ENCODE peak calls at places on chromosomes 11 and 22, in four cellular contexts. One of them, this sample, is unnamed.

GRCh38 chr22:25406510-25407210 is 157.8 kb upstream of the GRK3 start:
- DNase-seq in HCT116: no peak
- DNase-seq in K562: no peak
- DNase-seq in HepG2: peak
- DNase-seq in this sample: no peak

GRCh38 chr11:75469785-75470405 is 36.9 kb upstream of the KLHL35 start:
- DNase-seq in HCT116: no peak
- DNase-seq in K562: no peak
- DNase-seq in HepG2: no peak
- DNase-seq in this sample: no peak

GRCh38 chr22:42716221-42716620 is 4.4 kb downstream of the A4GALT start:
- DNase-seq in HCT116: no peak
- DNase-seq in K562: no peak
- DNase-seq in HepG2: no peak
- DNase-seq in this sample: no peak

GRCh38 chr11:68313574-68314202 is 1.3 kb downstream of the LRP5 start:
- DNase-seq in HCT116: no peak
- DNase-seq in K562: peak
- DNase-seq in HepG2: peak
- DNase-seq in this sample: no peak

GRCh38 chr22:24423519-24424000 is 3.8 kb upstream of the ADORA2A start:
- DNase-seq in HCT116: no peak
- DNase-seq in K562: peak
- DNase-seq in HepG2: no peak
- DNase-seq in this sample: no peak

GRCh38 chr11:33734441-33735165 is 1.6 kb downstream of the CD59 start:
- DNase-seq in HCT116: no peak
- DNase-seq in K562: no peak
- DNase-seq in HepG2: no peak
- DNase-seq in this sample: no peak

GRCh38 chr11:63866211-63866610 is 27.3 kb downstream of the MARK2 start:
- DNase-seq in HCT116: no peak
- DNase-seq in K562: no peak
- DNase-seq in HepG2: no peak
- DNase-seq in this sample: no peak

GRCh38 chr11:30125461-30125860 is 105.4 kb upstream of the FSHB start:
- DNase-seq in HCT116: no peak
- DNase-seq in K562: no peak
- DNase-seq in HepG2: no peak
- DNase-seq in this sample: no peak

GRCh38 chr22:46738961-46739870 is 1.2 kb upstream of the CERK start:
- DNase-seq in HCT116: peak
- DNase-seq in K562: no peak
- DNase-seq in HepG2: peak
- DNase-seq in this sample: peak

GRCh38 chr11:9459573-9460321 is 1.1 kb upstream of the ZNF143 start:
- DNase-seq in HCT116: peak
- DNase-seq in K562: no peak
- DNase-seq in HepG2: peak
- DNase-seq in this sample: no peak

GRCh38 chr11:67369801-67370284 is 3.6 kb downstream of the CLCF1 start:
- DNase-seq in HCT116: no peak
- DNase-seq in K562: no peak
- DNase-seq in HepG2: no peak
- DNase-seq in this sample: no peak

GRCh38 chr11:111792955-111793500 is 26.8 kb upstream of the PPP2R1B start:
- DNase-seq in HCT116: no peak
- DNase-seq in K562: no peak
- DNase-seq in HepG2: no peak
- DNase-seq in this sample: no peak

GRCh38 chr22:50057868-50058311 is at the start of gene TTLL8:
- DNase-seq in HCT116: no peak
- DNase-seq in K562: no peak
- DNase-seq in HepG2: no peak
- DNase-seq in this sample: no peak

GRCh38 chr11:62713343-62713742 is 5.9 kb downstream of the GNG3 start:
- DNase-seq in HCT116: no peak
- DNase-seq in K562: peak
- DNase-seq in HepG2: no peak
- DNase-seq in this sample: no peak

GRCh38 chr11:93852242-93852641 is 1.8 kb upstream of the VSTM5 start:
- DNase-seq in HCT116: no peak
- DNase-seq in K562: no peak
- DNase-seq in HepG2: no peak
- DNase-seq in this sample: no peak

GRCh38 chr11:93849201-93849600 is 1.2 kb downstream of the VSTM5 start:
- DNase-seq in HCT116: no peak
- DNase-seq in K562: no peak
- DNase-seq in HepG2: no peak
- DNase-seq in this sample: no peak

GRCh38 chr11:93846411-93846810 is 4.0 kb downstream of the VSTM5 start:
- DNase-seq in HCT116: no peak
- DNase-seq in K562: no peak
- DNase-seq in HepG2: no peak
- DNase-seq in this sample: no peak

GRCh38 chr11:93850585-93851018 is at the start of gene VSTM5:
- DNase-seq in HCT116: no peak
- DNase-seq in K562: no peak
- DNase-seq in HepG2: no peak
- DNase-seq in this sample: no peak

DNA sequence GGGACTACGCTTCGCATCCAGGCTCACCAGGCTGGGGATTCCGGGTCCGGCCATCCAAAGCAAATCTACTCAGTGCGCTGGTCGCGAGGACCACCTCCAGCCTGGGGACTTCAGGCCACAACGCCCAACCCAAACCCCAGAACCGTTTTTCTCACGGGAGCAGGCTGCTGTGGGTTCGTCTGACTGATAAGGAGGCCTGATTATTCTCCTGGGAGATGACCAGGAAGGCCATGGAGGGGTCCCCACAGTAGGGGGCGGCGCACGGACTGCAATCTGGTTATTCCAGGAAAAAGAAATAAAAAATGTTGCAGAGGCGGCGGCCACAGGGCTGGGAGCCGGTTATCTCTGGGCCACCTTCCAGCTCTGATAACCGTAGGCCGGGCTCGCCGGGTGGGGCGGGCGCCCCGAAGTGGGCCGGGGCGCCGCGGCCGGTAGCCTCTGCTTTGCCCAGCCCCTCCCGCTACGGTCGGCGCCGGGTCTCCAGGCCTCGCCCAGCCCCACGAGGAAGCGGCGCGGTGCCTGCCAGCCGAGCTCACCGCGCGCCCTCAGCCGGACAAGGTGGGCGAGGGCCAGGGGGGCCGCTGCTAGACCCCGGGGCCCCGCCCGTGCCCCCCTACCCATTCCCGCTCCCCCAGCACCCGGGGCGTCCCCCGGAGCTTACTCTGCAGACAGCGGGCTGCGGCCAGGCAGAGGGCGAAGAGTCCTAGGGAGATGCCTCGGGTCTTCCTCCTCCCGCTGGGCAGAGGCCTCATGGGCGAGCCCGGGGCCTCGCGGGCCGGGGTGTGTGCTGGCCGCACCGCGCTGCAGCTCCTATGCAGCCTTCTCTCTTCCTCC is 450 bp downstream of the VSTM5 start:
- DNase-seq in HCT116: no peak
- DNase-seq in K562: peak
- DNase-seq in HepG2: no peak
- DNase-seq in this sample: no peak
- H3K4me3 ChIP-seq in HCT116: no peak
- H3K4me3 ChIP-seq in K562: peak
- H3K4me3 ChIP-seq in HepG2: peak
- H3K4me3 ChIP-seq in this sample: peak

GRCh38 chr11:47108214-47108613 is 68.5 kb downstream of the ARFGAP2 start:
- DNase-seq in HCT116: no peak
- DNase-seq in K562: no peak
- DNase-seq in HepG2: no peak
- DNase-seq in this sample: no peak
- TF ChIP-seq TCF7L2 in HCT116: no peak
- TF ChIP-seq TCF7L2 in K562: no peak
- TF ChIP-seq TCF7L2 in HepG2: no peak
- TF ChIP-seq TCF7L2 in this sample: no peak

DNA sequence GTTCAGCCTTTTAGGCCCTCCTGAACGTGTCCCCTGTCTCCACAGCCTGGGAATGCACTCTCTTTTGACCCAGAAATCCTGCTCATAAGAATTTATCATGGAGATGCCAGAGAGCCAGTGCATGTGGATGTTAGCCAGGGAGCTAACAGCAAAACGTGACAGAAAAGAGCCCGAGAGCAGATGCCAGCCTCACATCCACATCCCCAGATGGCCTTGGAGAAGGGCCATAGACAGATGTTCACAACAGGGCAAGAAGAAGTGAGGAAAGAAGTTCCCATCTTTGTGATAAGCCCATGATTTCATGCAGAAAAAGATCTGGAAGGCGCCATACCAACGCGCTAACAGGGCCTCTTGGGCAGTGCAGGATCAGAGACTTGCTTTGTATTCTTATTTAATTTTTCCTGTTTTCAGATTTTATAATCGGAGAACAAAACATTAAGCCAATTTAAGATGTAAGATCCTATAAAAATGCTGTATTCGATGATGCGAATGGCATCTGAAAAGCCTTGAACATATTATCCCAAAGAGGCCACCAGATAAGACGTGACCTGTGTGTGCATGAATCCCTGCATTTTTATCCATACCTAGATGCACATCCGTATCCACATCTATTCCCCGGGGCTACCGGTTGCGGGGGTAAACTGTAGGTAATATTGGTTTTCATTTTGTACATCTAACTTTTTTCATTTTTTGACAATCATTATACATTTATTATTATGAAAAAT is 48.7 kb downstream of the IGLL5 start:
- DNase-seq in HCT116: no peak
- DNase-seq in K562: peak
- DNase-seq in HepG2: no peak
- DNase-seq in this sample: no peak
- TF ChIP-seq SIN3A in HCT116: no peak
- TF ChIP-seq SIN3A in K562: no peak
- TF ChIP-seq SIN3A in HepG2: no peak
- TF ChIP-seq SIN3A in this sample: no peak

GRCh38 chr11:118663381-118663780 is 16.1 kb downstream of the TREH start:
- DNase-seq in HCT116: no peak
- DNase-seq in K562: no peak
- DNase-seq in HepG2: no peak
- DNase-seq in this sample: no peak

GRCh38 chr11:118663929-118664328 is 15.5 kb downstream of the TREH start:
- DNase-seq in HCT116: no peak
- DNase-seq in K562: no peak
- DNase-seq in HepG2: no peak
- DNase-seq in this sample: no peak

GRCh38 chr11:118661425-118662301 is 17.8 kb downstream of the TREH start:
- DNase-seq in HCT116: no peak
- DNase-seq in K562: no peak
- DNase-seq in HepG2: no peak
- DNase-seq in this sample: no peak

GRCh38 chr11:118660646-118661424 is 18.6 kb downstream of the TREH start:
- DNase-seq in HCT116: no peak
- DNase-seq in K562: no peak
- DNase-seq in HepG2: peak
- DNase-seq in this sample: no peak

DNA sequence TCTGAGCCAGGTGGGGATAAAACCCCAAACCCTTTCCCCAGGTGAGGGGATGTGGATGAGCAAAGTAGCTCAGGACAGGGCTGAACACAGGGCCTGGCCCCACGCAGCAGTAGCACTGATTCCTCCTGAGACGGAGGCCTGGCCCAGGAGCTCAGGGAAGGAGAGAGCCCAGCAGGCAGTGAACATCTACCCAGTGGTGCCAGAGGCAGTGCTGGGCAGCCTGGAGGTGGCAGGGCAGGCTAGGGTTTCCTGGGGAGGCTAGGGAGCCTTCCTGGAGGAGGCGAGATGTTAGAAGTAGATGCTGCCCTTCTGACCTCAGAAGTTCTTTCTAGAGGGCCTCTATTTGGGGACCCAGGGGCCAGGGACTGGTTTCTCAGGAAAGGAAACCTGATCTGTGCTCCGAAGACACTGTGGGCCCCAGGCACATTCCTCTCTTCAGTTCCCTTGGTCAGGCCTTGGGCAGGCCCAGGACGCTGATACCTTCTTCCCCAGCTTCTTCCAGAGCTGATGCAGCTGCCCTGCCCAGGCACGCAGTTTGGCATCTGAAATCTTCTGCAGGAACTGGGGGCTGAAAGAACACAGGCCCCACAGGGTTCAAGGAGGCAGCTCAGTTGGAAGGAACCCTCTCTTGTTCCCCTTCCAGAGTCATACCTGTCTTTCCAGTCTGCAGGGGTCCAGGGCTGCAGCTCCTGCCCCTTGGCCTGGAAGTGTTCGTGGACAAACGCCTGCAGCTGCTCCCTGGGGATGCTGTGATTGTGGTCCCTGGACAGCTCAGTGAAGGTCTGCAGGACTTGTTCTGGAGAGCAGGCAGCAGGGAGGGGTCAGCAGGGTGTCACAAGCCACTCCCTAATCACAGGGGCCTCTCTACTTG is 16.8 kb downstream of the TREH start:
- DNase-seq in HCT116: no peak
- DNase-seq in K562: no peak
- DNase-seq in HepG2: no peak
- DNase-seq in this sample: no peak
- H3K4me3 ChIP-seq in HCT116: no peak
- H3K4me3 ChIP-seq in K562: no peak
- H3K4me3 ChIP-seq in HepG2: no peak
- H3K4me3 ChIP-seq in this sample: no peak

GRCh38 chr11:122853971-122854446 is 15.7 kb downstream of the CRTAM start:
- DNase-seq in HCT116: peak
- DNase-seq in K562: peak
- DNase-seq in HepG2: peak
- DNase-seq in this sample: peak

GRCh38 chr11:122850076-122850631 is 11.9 kb downstream of the CRTAM start:
- DNase-seq in HCT116: no peak
- DNase-seq in K562: no peak
- DNase-seq in HepG2: no peak
- DNase-seq in this sample: no peak

GRCh38 chr11:122851366-122852011 is 13.2 kb downstream of the CRTAM start:
- DNase-seq in HCT116: no peak
- DNase-seq in K562: no peak
- DNase-seq in HepG2: no peak
- DNase-seq in this sample: no peak

GRCh38 chr11:122853261-122853660 is 15.0 kb downstream of the CRTAM start:
- DNase-seq in HCT116: no peak
- DNase-seq in K562: no peak
- DNase-seq in HepG2: no peak
- DNase-seq in this sample: no peak

GRCh38 chr11:122852071-122852831 is 14.0 kb downstream of the CRTAM start:
- DNase-seq in HCT116: no peak
- DNase-seq in K562: no peak
- DNase-seq in HepG2: no peak
- DNase-seq in this sample: no peak
- TF ChIP-seq TCF7L2 in HCT116: no peak
- TF ChIP-seq TCF7L2 in K562: no peak
- TF ChIP-seq TCF7L2 in HepG2: no peak
- TF ChIP-seq TCF7L2 in this sample: no peak

DNA sequence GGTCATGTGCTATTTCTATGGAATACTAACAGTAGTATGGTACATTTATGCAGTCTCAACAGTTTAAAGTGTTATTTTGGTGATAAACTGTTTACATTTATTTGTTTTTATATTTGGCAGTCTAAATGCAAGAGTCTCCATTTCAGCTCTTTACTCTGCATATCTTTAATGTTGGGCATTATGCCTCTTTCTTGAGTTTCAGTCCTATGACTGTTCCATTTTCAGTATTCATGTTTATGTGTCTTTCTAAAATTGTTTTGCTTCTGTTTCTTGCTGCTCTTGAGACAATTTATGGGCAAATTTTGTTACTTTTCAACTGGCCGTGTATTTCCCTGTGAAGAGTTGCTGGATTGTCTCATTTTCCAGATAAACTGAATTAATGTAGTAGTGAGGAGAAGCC is 6.6 kb upstream of the RAB30 start:
- DNase-seq in HCT116: no peak
- DNase-seq in K562: no peak
- DNase-seq in HepG2: no peak
- DNase-seq in this sample: no peak
- TF ChIP-seq SIN3A in HCT116: no peak
- TF ChIP-seq SIN3A in K562: no peak
- TF ChIP-seq SIN3A in HepG2: no peak
- TF ChIP-seq SIN3A in this sample: no peak

This sample was measured in Panc1.